ENCODE peak calls at places on chromosomes 4 and X, in four cellular contexts. L is NCI-H345, H is ELR, O is NB4. K is an unnamed sample.

GRCh38 chr4:80370635-80371034 is 35.1 kb downstream of the CFAP299 start:
- DNase-seq in O (no peak), H (no peak), L (no peak), K (no peak)

GRCh38 chrX:136182394-136182793 is 35.1 kb downstream of the FHL1 start:
- DNase-seq in L (no peak), H (no peak), O (no peak), K (no peak)

GRCh38 chr4:122742933-122743829 is 10.7 kb downstream of the BBS12 start:
- DNase-seq in H (no peak), O (no peak), L (no peak), K (peak; percentile 79)

GRCh38 chrX:128992107-128992971 is 531.0 kb downstream of the SMARCA1 start:
- DNase-seq in H (no peak), L (no peak), O (peak; percentile 1), K (no peak)

GRCh38 chrX:49211074-49211473 is 11.1 kb upstream of the SYP start:
- DNase-seq in O (no peak), L (no peak), H (no peak), K (no peak)

GRCh38 chr4:88866862-88867550 is 169.4 kb upstream of the NAP1L5 start:
- DNase-seq in O (no peak), L (peak; percentile 18), H (peak; percentile 83), K (peak; percentile 57)

GRCh38 chr4:154294951-154295350 is 196.6 kb downstream of the DCHS2 start:
- DNase-seq in H (no peak), O (no peak), L (no peak), K (no peak)

GRCh38 chr4:116839826-116840225 is 245.6 kb downstream of the TRAM1L1 start:
- DNase-seq in H (peak; percentile 32), O (peak; percentile 69), L (no peak), K (no peak)

K was measured in NCI-H146.